ENCODE peak calls at places on chromosomes 5 and 9, in eight cellular contexts. S, P, H, O, I, J, C and T are unnamed samples.

GRCh38 chr5:180333661-180334060 is 19.5 kb downstream of the GFPT2 start:
- DNase-seq in I (no peak), P (no peak), O (no peak), J (no peak), H (no peak), C (no peak), S (no peak), T (peak; percentile 8)

GRCh38 chr5:168056499-168057182 is 234.8 kb upstream of the WWC1 start:
- DNase-seq in I (no peak), H (no peak), C (no peak), S (no peak), J (no peak), O (no peak), P (no peak), T (no peak)

GRCh38 chr9:122213589-122214413 is 15.0 kb downstream of the LHX6 start:
- DNase-seq in I (peak; percentile 49), J (peak; percentile 44), P (peak; percentile 73), C (no peak), S (peak; percentile 99), O (peak; percentile 77), H (peak; percentile 69), T (peak; percentile 73)

GRCh38 chr5:53971096-53971495 is 339.3 kb downstream of the ARL15 start:
- DNase-seq in I (no peak), O (no peak), H (no peak), P (no peak), S (no peak), J (no peak), C (no peak), T (no peak)

GRCh38 chr9:127162046-127162445 is 39.6 kb upstream of the ANGPTL2 start:
- DNase-seq in P (no peak), O (no peak), J (no peak), H (peak; percentile 81), I (no peak), S (no peak), C (no peak), T (no peak)

GRCh38 chr9:105901514-105902109 is 207.3 kb downstream of the TMEM38B start:
- DNase-seq in C (no peak), P (peak; percentile 49), H (peak; percentile 13), I (no peak), J (peak; percentile 36), S (peak; percentile 84), O (peak; percentile 82), T (peak; percentile 37)

GRCh38 chr5:141780240-141780951 is 97.8 kb downstream of the PCDH1 start:
- DNase-seq in P (no peak), J (no peak), O (peak; percentile 42), C (no peak), S (no peak), I (no peak), H (no peak), T (no peak)

GRCh38 chr9:1978941-1979340 is 36.2 kb upstream of the SMARCA2 start:
- DNase-seq in S (peak; percentile 7), I (no peak), H (no peak), J (peak; percentile 83), C (no peak), P (no peak), O (peak; percentile 89), T (peak; percentile 14)

GRCh38 chr9:136292591-136293448 is 11.1 kb downstream of the CCDC187 start:
- DNase-seq in I (no peak), S (peak; percentile 67), P (no peak), J (no peak), C (no peak), O (no peak), H (no peak), T (no peak)

GRCh38 chr9:96150324-96151023 is 151.5 kb downstream of the HSD17B3 start:
- DNase-seq in P (no peak), J (no peak), O (no peak), C (no peak), H (peak; percentile 63), S (no peak), I (peak; percentile 46), T (no peak)

GRCh38 chr9:76216161-76216649 is 178.0 kb downstream of the RFK start:
- DNase-seq in H (peak; percentile 28), O (no peak), I (no peak), P (no peak), C (no peak), S (no peak), J (no peak), T (peak; percentile 93)

GRCh38 chr5:142954455-142954854 is 184.3 kb downstream of the ARHGAP26 start:
- DNase-seq in S (no peak), I (no peak), H (no peak), C (no peak), J (no peak), P (no peak), O (no peak), T (no peak)

GRCh38 chr9:69122086-69122390 is 52.0 kb upstream of the TJP2 start:
- DNase-seq in H (peak; percentile 35), O (no peak), P (peak; percentile 39), C (no peak), J (no peak), I (peak; percentile 68), S (peak; percentile 74), T (peak; percentile 32)

GRCh38 chr9:136439550-136440408 is at the start of gene INPP5E:
- DNase-seq in H (peak; percentile 28), S (peak; percentile 99), J (no peak), P (peak; percentile 91), I (peak; percentile 83), O (peak; percentile 26), C (peak; percentile 63), T (peak; percentile 45)

GRCh38 chr9:131994364-131995110 is 85.1 kb downstream of the MED27 start:
- DNase-seq in S (peak; percentile 60), J (no peak), H (no peak), I (no peak), C (no peak), P (no peak), O (no peak), T (no peak)

GRCh38 chr5:175657593-175658271 is at the start of gene HRH2:
- DNase-seq in P (peak; percentile 25), I (peak; percentile 18), H (peak; percentile 80), C (no peak), J (no peak), O (peak; percentile 50), S (peak; percentile 76), T (no peak)

GRCh38 chr5:83927140-83927733 is 206.6 kb upstream of the HAPLN1 start:
- DNase-seq in S (peak; percentile 12), I (peak; percentile 71), H (peak; percentile 64), C (no peak), O (peak; percentile 56), J (no peak), P (peak; percentile 70), T (peak; percentile 35)